ENCODE peak calls at places on chromosomes 2 and 18, in nine cellular contexts. E, O, K, T, W, X, M, A and D are unnamed samples.

GRCh38 chr2:189022492-189022891 is 48.3 kb downstream of the COL3A1 start:
- DNase-seq in E (no peak), O (no peak), K (no peak), T (no peak), W (peak), X (no peak), M (no peak), A (no peak), D (peak)

GRCh38 chr2:20665261-20666113 is 1.5 kb upstream of the GDF7 start:
- DNase-seq in E (no peak), O (no peak), K (no peak), T (no peak), W (no peak), X (no peak), M (no peak), A (peak), D (no peak)

GRCh38 chr2:36214682-36215081 is 140.9 kb upstream of the CRIM1 start:
- DNase-seq in E (no peak), O (no peak), K (no peak), T (no peak), W (no peak), X (peak), M (no peak), A (peak), D (no peak)

GRCh38 chr2:174590346-174590745 is 7.3 kb downstream of the WIPF1 start:
- DNase-seq in E (no peak), O (no peak), K (no peak), T (no peak), W (no peak), X (no peak), M (no peak), A (no peak), D (no peak)

GRCh38 chr18:25737710-25738251 is 352.6 kb downstream of the SS18 start:
- DNase-seq in E (no peak), O (no peak), K (no peak), T (no peak), W (peak), X (peak), M (no peak), A (no peak), D (peak)

GRCh38 chr2:108534577-108535379 is 508 bp downstream of the LIMS1 start:
- DNase-seq in E (peak), O (peak), K (no peak), T (peak), W (peak), X (no peak), M (peak), A (peak), D (no peak)

GRCh38 chr2:121790276-121790956 is 35.0 kb downstream of the TSN start:
- DNase-seq in E (no peak), O (no peak), K (no peak), T (no peak), W (peak), X (peak), M (no peak), A (no peak), D (peak)

GRCh38 chr2:112317303-112318158 is 42.1 kb downstream of the ZC3H6 start:
- DNase-seq in E (no peak), O (no peak), K (no peak), T (no peak), W (no peak), X (peak), M (no peak), A (no peak), D (no peak)

GRCh38 chr18:40210696-40211095 is 1744.3 kb upstream of the PIK3C3 start:
- DNase-seq in E (no peak), O (no peak), K (no peak), T (no peak), W (no peak), X (no peak), M (no peak), A (no peak), D (no peak)

GRCh38 chr2:170157025-170157684 is 20.8 kb upstream of the MYO3B start:
- DNase-seq in E (no peak), O (no peak), K (no peak), T (no peak), W (peak), X (peak), M (no peak), A (no peak), D (no peak)

GRCh38 chr2:159086874-159087273 is 118.4 kb downstream of the TANC1 start:
- DNase-seq in E (no peak), O (no peak), K (no peak), T (no peak), W (no peak), X (no peak), M (no peak), A (no peak), D (no peak)

DNA sequence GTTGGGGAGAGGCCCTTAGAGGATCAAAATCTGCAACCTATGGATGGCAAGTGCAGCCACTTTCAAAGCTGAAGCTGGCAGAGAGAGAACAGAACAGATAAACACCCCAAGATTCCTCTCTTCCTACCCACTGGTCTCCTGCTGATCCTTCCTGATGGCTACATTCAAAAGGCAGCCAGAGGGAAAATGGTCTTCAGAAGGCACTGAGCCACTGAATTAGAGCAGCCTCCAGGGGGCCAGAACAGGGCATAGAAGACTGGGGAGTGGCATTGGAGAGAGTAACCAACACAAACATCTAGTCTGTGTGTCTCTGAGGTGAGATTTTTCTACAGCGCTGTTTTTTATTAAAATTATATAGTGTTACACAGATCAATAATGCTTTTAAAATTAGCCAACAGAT is 432.6 kb downstream of the PARD3B start:
- DNase-seq in E (no peak), O (no peak), K (no peak), T (no peak), W (no peak), X (no peak), M (no peak), A (peak), D (no peak)
- TF ChIP-seq CTCF in E (no peak), O (no peak), K (no peak), T (no peak), W (no peak), X (no peak), M (no peak), A (no peak), D (no peak)

DNA sequence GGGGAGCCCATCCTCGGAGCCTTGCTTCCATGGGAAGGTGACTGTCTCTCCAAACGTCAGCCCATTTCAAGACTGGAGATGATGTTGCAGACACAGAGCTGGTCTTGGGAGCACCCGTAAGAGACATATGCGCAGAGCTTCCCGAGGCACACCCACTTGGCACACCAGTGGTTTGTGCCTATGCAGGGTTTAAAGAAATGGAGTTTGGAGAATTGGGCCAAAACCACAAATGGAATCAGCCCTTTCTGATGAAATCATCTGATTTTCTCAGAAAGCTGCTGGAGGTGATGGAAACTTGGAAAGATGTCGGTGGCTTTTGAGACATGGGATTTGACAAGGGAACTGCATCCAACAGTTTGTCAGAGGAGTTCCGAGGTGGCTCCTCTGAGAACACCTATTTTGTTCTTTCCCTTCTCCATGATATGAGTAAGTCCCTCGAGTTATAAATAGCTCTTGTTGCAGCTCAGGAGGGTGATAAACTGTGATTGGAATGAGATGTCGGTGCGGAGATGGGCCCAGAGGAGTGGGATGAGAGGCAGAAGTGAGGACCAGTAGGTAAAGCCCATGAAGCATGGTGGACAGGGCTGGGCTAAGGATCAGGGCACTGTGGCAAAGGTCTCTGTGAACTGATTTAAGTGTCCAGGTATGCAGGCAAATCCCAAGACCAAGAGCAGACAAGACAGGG is 225.7 kb downstream of the ACKR3 start:
- DNase-seq in E (no peak), O (no peak), K (no peak), T (no peak), W (peak), X (no peak), M (no peak), A (no peak), D (peak)
- TF ChIP-seq CTCF in E (no peak), O (no peak), K (no peak), T (no peak), W (no peak), X (no peak), M (no peak), A (no peak), D (no peak)

GRCh38 chr2:74138952-74139323 is 8.8 kb downstream of the BOLA3 start:
- DNase-seq in E (no peak), O (no peak), K (no peak), T (no peak), W (no peak), X (no peak), M (no peak), A (peak), D (no peak)
- TF ChIP-seq CTCF in E (peak), O (no peak), K (no peak), T (no peak), W (no peak), X (no peak), M (peak), A (peak), D (peak)

GRCh38 chr18:58335821-58336220 is 291.8 kb downstream of the NEDD4L start:
- DNase-seq in E (no peak), O (no peak), K (no peak), T (no peak), W (no peak), X (peak), M (no peak), A (no peak), D (no peak)
- TF ChIP-seq CTCF in E (no peak), O (no peak), K (no peak), T (no peak), W (peak), X (no peak), M (no peak), A (no peak), D (peak)

GRCh38 chr2:152054593-152054992 is 44.3 kb downstream of the CACNB4 start:
- DNase-seq in E (no peak), O (no peak), K (no peak), T (no peak), W (peak), X (peak), M (no peak), A (no peak), D (peak)
- TF ChIP-seq CTCF in E (no peak), O (no peak), K (no peak), T (no peak), W (peak), X (peak), M (no peak), A (no peak), D (no peak)

DNA sequence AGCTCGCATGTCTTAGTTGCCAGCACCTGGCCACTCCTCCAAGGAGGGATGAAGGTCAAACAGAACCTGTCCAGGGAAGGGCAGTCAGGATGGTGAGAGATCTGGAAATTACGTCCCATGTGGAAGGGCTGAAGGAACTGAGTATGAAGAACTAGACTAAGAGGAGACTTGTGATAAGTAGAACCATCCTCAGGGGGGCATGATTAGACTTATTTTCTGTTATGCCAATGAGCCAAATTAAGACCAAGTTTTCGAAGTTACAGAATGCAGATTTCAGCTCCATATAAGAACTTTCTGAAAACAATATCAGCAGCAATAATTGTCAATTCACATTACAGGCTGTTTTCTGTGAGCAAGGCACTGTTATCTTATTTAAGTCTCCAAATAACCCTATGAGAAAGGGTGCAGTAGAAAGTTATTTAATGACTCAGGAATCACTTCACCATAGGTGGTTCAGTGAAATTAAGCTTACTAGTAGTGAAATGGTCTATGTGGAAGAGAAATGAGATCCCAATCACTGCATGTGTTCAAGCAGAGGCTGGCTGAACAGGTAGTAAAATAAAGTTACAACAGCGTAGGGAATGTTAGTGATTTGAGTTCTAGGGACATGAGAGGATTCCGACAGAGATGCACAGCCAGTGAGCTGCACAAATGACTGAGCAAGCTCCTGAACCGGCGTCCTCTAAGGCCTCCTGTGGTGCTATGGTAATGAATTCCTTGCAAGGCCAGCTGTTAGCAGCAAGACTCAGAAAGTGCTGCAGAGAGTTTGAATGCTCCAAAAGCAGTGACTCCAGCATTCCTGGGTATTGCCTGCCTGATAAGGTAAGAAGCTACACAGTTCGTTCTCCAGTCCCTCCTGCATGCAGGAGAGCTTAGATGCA is 4.5 kb upstream of the DYM start:
- DNase-seq in E (no peak), O (no peak), K (no peak), T (no peak), W (no peak), X (no peak), M (peak), A (peak), D (no peak)
- TF ChIP-seq CTCF in E (no peak), O (no peak), K (no peak), T (no peak), W (no peak), X (no peak), M (peak), A (no peak), D (no peak)

DNA sequence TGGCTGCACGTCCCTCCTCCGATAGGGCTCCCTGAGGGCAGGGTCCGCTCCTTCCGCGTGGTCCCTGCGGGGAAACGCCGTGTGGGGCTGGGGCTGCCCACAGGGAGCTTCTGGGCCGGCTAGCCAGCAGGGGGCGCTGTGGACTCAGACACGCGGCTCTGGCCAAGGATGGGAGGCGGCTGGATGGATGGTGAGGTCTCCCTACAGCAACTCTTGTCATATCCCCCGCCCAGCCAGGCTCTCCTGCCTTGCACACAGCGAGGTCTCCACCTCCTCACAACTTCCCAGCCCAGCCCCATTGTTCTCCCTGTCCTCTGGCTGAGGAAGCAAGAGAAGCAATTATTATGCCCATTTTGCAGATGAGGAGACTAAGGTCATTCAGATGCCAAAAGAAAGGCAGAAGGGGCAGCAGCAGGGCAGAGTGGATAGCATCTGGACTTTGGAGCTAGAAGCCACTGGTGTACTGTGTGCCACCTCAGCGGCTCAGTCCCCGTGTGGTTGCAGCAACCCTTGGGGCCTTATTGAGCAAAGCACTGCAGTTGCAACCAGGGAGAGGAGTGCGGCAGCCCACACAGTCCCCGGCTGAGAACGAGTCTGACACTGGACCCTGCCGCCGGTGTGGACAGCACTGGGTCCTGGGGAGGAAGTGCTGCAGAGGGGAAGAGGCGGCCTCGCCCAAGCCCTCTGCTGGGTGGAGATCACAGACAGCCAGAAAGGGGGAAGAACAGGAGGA is 99.0 kb downstream of the ZFP36L2 start:
- DNase-seq in E (peak), O (peak), K (peak), T (peak), W (peak), X (no peak), M (peak), A (peak), D (no peak)
- TF ChIP-seq CTCF in E (peak), O (peak), K (peak), T (peak), W (peak), X (peak), M (peak), A (peak), D (peak)

DNA sequence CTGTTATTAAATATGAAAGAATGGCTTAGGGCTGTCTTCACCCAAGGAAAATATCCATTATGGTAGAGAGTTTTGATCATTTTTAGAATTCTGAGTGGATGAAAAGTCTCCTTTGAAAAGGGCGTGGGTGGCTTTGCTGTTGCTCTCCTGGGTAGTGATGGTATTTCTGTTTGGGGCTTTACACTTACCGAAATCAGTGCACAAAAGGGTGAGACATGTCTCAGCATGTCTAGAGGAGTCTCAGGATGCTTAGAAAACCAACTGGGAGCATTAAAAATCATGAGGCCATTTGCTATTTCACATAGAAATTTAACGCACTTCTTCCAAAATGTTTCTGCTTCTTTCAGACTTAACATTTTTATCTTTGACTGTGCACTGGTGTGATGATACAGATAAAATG is 49.6 kb downstream of the ZCCHC2 start:
- DNase-seq in E (no peak), O (no peak), K (no peak), T (no peak), W (no peak), X (no peak), M (no peak), A (no peak), D (no peak)
- TF ChIP-seq CTCF in E (no peak), O (no peak), K (no peak), T (no peak), W (no peak), X (no peak), M (no peak), A (no peak), D (no peak)